ENCODE peak calls at places on chromosome 5, in six cellular contexts. One of them, this sample, is unnamed.

GRCh38 chr5:9903806-9904205 is 273.7 kb upstream of the TAS2R1 start:
- DNase-seq in neural progenitor cell: no peak
- DNase-seq in astrocyte: peak; percentile 68
- DNase-seq in mesendoderm: no peak
- DNase-seq in fibroblast of lung: peak; percentile 71
- DNase-seq in Karpas-422: no peak
- DNase-seq in this sample: no peak

GRCh38 chr5:79886940-79887339 is 104.1 kb downstream of the MTX3 start:
- DNase-seq in neural progenitor cell: no peak
- DNase-seq in astrocyte: no peak
- DNase-seq in mesendoderm: no peak
- DNase-seq in fibroblast of lung: no peak
- DNase-seq in Karpas-422: no peak
- DNase-seq in this sample: no peak

GRCh38 chr5:141597394-141597793 is 21.4 kb downstream of the DIAPH1 start:
- DNase-seq in neural progenitor cell: no peak
- DNase-seq in astrocyte: no peak
- DNase-seq in mesendoderm: no peak
- DNase-seq in fibroblast of lung: no peak
- DNase-seq in Karpas-422: no peak
- DNase-seq in this sample: no peak

GRCh38 chr5:79562351-79563246 is 48.7 kb upstream of the HOMER1 start:
- DNase-seq in neural progenitor cell: no peak
- DNase-seq in astrocyte: peak; percentile 29
- DNase-seq in mesendoderm: peak; percentile 45
- DNase-seq in fibroblast of lung: peak; percentile 53
- DNase-seq in Karpas-422: no peak
- DNase-seq in this sample: no peak

GRCh38 chr5:65086234-65086886 is 317.6 kb downstream of the CWC27 start:
- DNase-seq in neural progenitor cell: no peak
- DNase-seq in astrocyte: no peak
- DNase-seq in mesendoderm: no peak
- DNase-seq in fibroblast of lung: peak; percentile 61
- DNase-seq in Karpas-422: no peak
- DNase-seq in this sample: no peak

GRCh38 chr5:149422429-149423286 is 43.6 kb upstream of the IL17B start:
- DNase-seq in neural progenitor cell: peak; percentile 52
- DNase-seq in astrocyte: peak; percentile 82
- DNase-seq in mesendoderm: peak; percentile 83
- DNase-seq in fibroblast of lung: peak; percentile 88
- DNase-seq in Karpas-422: no peak
- DNase-seq in this sample: peak; percentile 91

GRCh38 chr5:122219767-122220166 is 90.4 kb downstream of the ZNF474 start:
- DNase-seq in neural progenitor cell: no peak
- DNase-seq in astrocyte: no peak
- DNase-seq in mesendoderm: no peak
- DNase-seq in fibroblast of lung: no peak
- DNase-seq in Karpas-422: no peak
- DNase-seq in this sample: no peak

GRCh38 chr5:66820630-66821207 is 224.5 kb downstream of the MAST4 start:
- DNase-seq in neural progenitor cell: no peak
- DNase-seq in astrocyte: no peak
- DNase-seq in mesendoderm: no peak
- DNase-seq in fibroblast of lung: no peak
- DNase-seq in Karpas-422: no peak
- DNase-seq in this sample: no peak

GRCh38 chr5:16970826-16971225 is 34.7 kb upstream of the MYO10 start:
- DNase-seq in neural progenitor cell: no peak
- DNase-seq in astrocyte: peak; percentile 34
- DNase-seq in mesendoderm: no peak
- DNase-seq in fibroblast of lung: peak; percentile 53
- DNase-seq in Karpas-422: no peak
- DNase-seq in this sample: no peak

GRCh38 chr5:54895816-54896341 is 89.5 kb downstream of the ESM1 start:
- DNase-seq in neural progenitor cell: peak; percentile 58
- DNase-seq in astrocyte: peak; percentile 51
- DNase-seq in mesendoderm: peak; percentile 73
- DNase-seq in fibroblast of lung: peak; percentile 65
- DNase-seq in Karpas-422: peak; percentile 45
- DNase-seq in this sample: no peak

GRCh38 chr5:54861212-54861894 is 124.0 kb downstream of the ESM1 start:
- DNase-seq in neural progenitor cell: no peak
- DNase-seq in astrocyte: peak; percentile 80
- DNase-seq in mesendoderm: no peak
- DNase-seq in fibroblast of lung: peak; percentile 84
- DNase-seq in Karpas-422: no peak
- DNase-seq in this sample: no peak

GRCh38 chr5:181133610-181134231 is 2.8 kb upstream of the OR2V1 start:
- DNase-seq in neural progenitor cell: no peak
- DNase-seq in astrocyte: peak; percentile 41
- DNase-seq in mesendoderm: no peak
- DNase-seq in fibroblast of lung: peak; percentile 60
- DNase-seq in Karpas-422: no peak
- DNase-seq in this sample: peak; percentile 84

GRCh38 chr5:136425914-136426313 is 60.6 kb upstream of the TRPC7 start:
- DNase-seq in neural progenitor cell: no peak
- DNase-seq in astrocyte: no peak
- DNase-seq in mesendoderm: no peak
- DNase-seq in fibroblast of lung: no peak
- DNase-seq in Karpas-422: no peak
- DNase-seq in this sample: no peak

GRCh38 chr5:483434-484184 is 40.6 kb downstream of the EXOC3 start:
- DNase-seq in neural progenitor cell: no peak
- DNase-seq in astrocyte: no peak
- DNase-seq in mesendoderm: no peak
- DNase-seq in fibroblast of lung: no peak
- DNase-seq in Karpas-422: no peak
- DNase-seq in this sample: no peak
- H3K4me1 ChIP-seq in neural progenitor cell: no peaks in the 10 kb centered on the region
- H3K4me1 ChIP-seq in astrocyte: no peaks in the 10 kb centered on the region
- H3K4me1 ChIP-seq in mesendoderm: no peaks in the 10 kb centered on the region
- H3K4me1 ChIP-seq in fibroblast of lung: no peaks in the 10 kb centered on the region
- H3K4me1 ChIP-seq in Karpas-422: peaks cover 24% of the 10 kb centered on the region
- H3K4me1 ChIP-seq in this sample: no peaks in the 10 kb centered on the region

GRCh38 chr5:134195666-134196065 is 18.9 kb upstream of the SKP1 start:
- DNase-seq in neural progenitor cell: no peak
- DNase-seq in astrocyte: no peak
- DNase-seq in mesendoderm: no peak
- DNase-seq in fibroblast of lung: no peak
- DNase-seq in Karpas-422: no peak
- DNase-seq in this sample: no peak
- H3K9ac ChIP-seq in neural progenitor cell: no peak overlapping the region
- H3K9ac ChIP-seq in astrocyte: no peak overlapping the region
- H3K9ac ChIP-seq in mesendoderm: no peak overlapping the region
- H3K9ac ChIP-seq in fibroblast of lung: no peak overlapping the region
- H3K9ac ChIP-seq in Karpas-422: no peak overlapping the region
- H3K9ac ChIP-seq in this sample: no peak overlapping the region

GRCh38 chr5:14696851-14697250 is 32.3 kb downstream of the OTULIN start:
- DNase-seq in neural progenitor cell: no peak
- DNase-seq in astrocyte: no peak
- DNase-seq in mesendoderm: no peak
- DNase-seq in fibroblast of lung: no peak
- DNase-seq in Karpas-422: no peak
- DNase-seq in this sample: no peak

GRCh38 chr5:14698495-14698894 is 34.0 kb downstream of the OTULIN start:
- DNase-seq in neural progenitor cell: no peak
- DNase-seq in astrocyte: no peak
- DNase-seq in mesendoderm: no peak
- DNase-seq in fibroblast of lung: no peak
- DNase-seq in Karpas-422: no peak
- DNase-seq in this sample: no peak

GRCh38 chr5:14693070-14693469 is 28.6 kb downstream of the OTULIN start:
- DNase-seq in neural progenitor cell: no peak
- DNase-seq in astrocyte: no peak
- DNase-seq in mesendoderm: no peak
- DNase-seq in fibroblast of lung: no peak
- DNase-seq in Karpas-422: no peak
- DNase-seq in this sample: no peak

GRCh38 chr5:14695152-14695551 is 30.6 kb downstream of the OTULIN start:
- DNase-seq in neural progenitor cell: no peak
- DNase-seq in astrocyte: no peak
- DNase-seq in mesendoderm: peak; percentile 34
- DNase-seq in fibroblast of lung: no peak
- DNase-seq in Karpas-422: no peak
- DNase-seq in this sample: no peak

GRCh38 chr5:14696057-14696456 is 31.5 kb downstream of the OTULIN start:
- DNase-seq in neural progenitor cell: no peak
- DNase-seq in astrocyte: no peak
- DNase-seq in mesendoderm: peak; percentile 86
- DNase-seq in fibroblast of lung: no peak
- DNase-seq in Karpas-422: no peak
- DNase-seq in this sample: no peak
- H3K27ac ChIP-seq in neural progenitor cell: no peak overlapping the region
- H3K27ac ChIP-seq in astrocyte: no peak overlapping the region
- H3K27ac ChIP-seq in mesendoderm: no peak overlapping the region
- H3K27ac ChIP-seq in fibroblast of lung: no peak overlapping the region
- H3K27ac ChIP-seq in Karpas-422: no peak overlapping the region
- H3K27ac ChIP-seq in this sample: no peak overlapping the region

GRCh38 chr5:139180850-139181785 is 17.1 kb downstream of the SIL1 start:
- DNase-seq in neural progenitor cell: no peak
- DNase-seq in astrocyte: peak; percentile 53
- DNase-seq in mesendoderm: no peak
- DNase-seq in fibroblast of lung: peak; percentile 66
- DNase-seq in Karpas-422: no peak
- DNase-seq in this sample: no peak

GRCh38 chr5:139178948-139179347 is 19.2 kb downstream of the SIL1 start:
- DNase-seq in neural progenitor cell: peak; percentile 49
- DNase-seq in astrocyte: peak; percentile 50
- DNase-seq in mesendoderm: peak; percentile 84
- DNase-seq in fibroblast of lung: peak; percentile 60
- DNase-seq in Karpas-422: no peak
- DNase-seq in this sample: no peak

GRCh38 chr5:139177809-139178581 is 20.2 kb downstream of the SIL1 start:
- DNase-seq in neural progenitor cell: no peak
- DNase-seq in astrocyte: no peak
- DNase-seq in mesendoderm: no peak
- DNase-seq in fibroblast of lung: no peak
- DNase-seq in Karpas-422: peak; percentile 51
- DNase-seq in this sample: no peak

GRCh38 chr5:139181835-139182452 is 16.2 kb downstream of the SIL1 start:
- DNase-seq in neural progenitor cell: no peak
- DNase-seq in astrocyte: peak; percentile 61
- DNase-seq in mesendoderm: no peak
- DNase-seq in fibroblast of lung: peak; percentile 67
- DNase-seq in Karpas-422: peak; percentile 38
- DNase-seq in this sample: no peak

GRCh38 chr5:139178582-139178917 is 19.6 kb downstream of the SIL1 start:
- DNase-seq in neural progenitor cell: no peak
- DNase-seq in astrocyte: no peak
- DNase-seq in mesendoderm: no peak
- DNase-seq in fibroblast of lung: no peak
- DNase-seq in Karpas-422: no peak
- DNase-seq in this sample: no peak
- H3K4me1 ChIP-seq in neural progenitor cell: peaks cover 30% of the 10 kb centered on the region
- H3K4me1 ChIP-seq in astrocyte: peaks cover 13% of the 10 kb centered on the region
- H3K4me1 ChIP-seq in mesendoderm: no peaks in the 10 kb centered on the region
- H3K4me1 ChIP-seq in fibroblast of lung: peaks cover 9% of the 10 kb centered on the region
- H3K4me1 ChIP-seq in Karpas-422: peaks cover 44% of the 10 kb centered on the region
- H3K4me1 ChIP-seq in this sample: peaks cover 29% of the 10 kb centered on the region

GRCh38 chr5:12662545-12663314 is 758.5 kb upstream of the CTNND2 start:
- DNase-seq in neural progenitor cell: no peak
- DNase-seq in astrocyte: no peak
- DNase-seq in mesendoderm: no peak
- DNase-seq in fibroblast of lung: no peak
- DNase-seq in Karpas-422: no peak
- DNase-seq in this sample: no peak
- H3K9ac ChIP-seq in neural progenitor cell: no peak overlapping the region
- H3K9ac ChIP-seq in astrocyte: no peak overlapping the region
- H3K9ac ChIP-seq in mesendoderm: no peak overlapping the region
- H3K9ac ChIP-seq in fibroblast of lung: no peak overlapping the region
- H3K9ac ChIP-seq in Karpas-422: no peak overlapping the region
- H3K9ac ChIP-seq in this sample: no peak overlapping the region

GRCh38 chr5:1387059-1387755 is 42.3 kb upstream of the CLPTM1L start:
- DNase-seq in neural progenitor cell: no peak
- DNase-seq in astrocyte: no peak
- DNase-seq in mesendoderm: no peak
- DNase-seq in fibroblast of lung: no peak
- DNase-seq in Karpas-422: no peak
- DNase-seq in this sample: peak; percentile 69
- H3K27ac ChIP-seq in neural progenitor cell: no peak overlapping the region
- H3K27ac ChIP-seq in astrocyte: no peak overlapping the region
- H3K27ac ChIP-seq in mesendoderm: no peak overlapping the region
- H3K27ac ChIP-seq in fibroblast of lung: no peak overlapping the region
- H3K27ac ChIP-seq in Karpas-422: no peak overlapping the region
- H3K27ac ChIP-seq in this sample: no peak overlapping the region

DNA sequence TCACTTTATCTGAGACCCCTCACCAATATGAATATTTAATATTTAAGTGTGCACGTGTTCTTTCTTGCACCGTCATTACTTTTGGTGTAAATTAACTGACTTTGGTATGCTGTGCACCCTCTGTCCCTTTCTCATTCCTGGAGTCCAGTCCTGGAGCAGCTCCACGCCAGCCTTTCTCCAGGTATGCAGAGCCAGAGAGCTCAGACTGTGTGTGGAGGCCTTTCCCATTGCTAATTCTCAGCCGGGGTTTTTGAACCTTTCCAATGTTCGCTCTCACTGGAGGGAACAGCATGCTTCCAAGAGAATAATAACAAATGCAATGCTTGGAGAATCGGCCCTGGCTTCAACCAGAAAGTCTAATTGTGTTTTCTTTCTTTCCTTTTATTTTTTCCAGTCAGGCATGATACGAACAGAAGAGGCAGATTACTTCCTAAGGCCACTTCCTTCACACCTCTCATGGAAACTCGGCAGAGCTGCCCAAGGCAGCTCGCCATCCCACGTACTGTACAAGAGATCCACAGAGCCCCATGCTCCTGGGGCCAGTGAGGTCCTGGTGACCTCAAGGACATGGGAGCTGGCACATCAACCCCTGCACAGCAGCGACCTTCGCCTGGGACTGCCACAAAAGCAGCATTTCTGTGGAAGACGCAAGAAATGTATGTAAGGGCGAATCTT is 41.7 kb downstream of the ADAMTS16 start:
- DNase-seq in neural progenitor cell: peak; percentile 64
- DNase-seq in astrocyte: no peak
- DNase-seq in mesendoderm: peak; percentile 35
- DNase-seq in fibroblast of lung: no peak
- DNase-seq in Karpas-422: no peak
- DNase-seq in this sample: no peak
- H3K4me1 ChIP-seq in neural progenitor cell: peaks cover 49% of the 10 kb centered on the region
- H3K4me1 ChIP-seq in astrocyte: peaks cover 48% of the 10 kb centered on the region
- H3K4me1 ChIP-seq in mesendoderm: peaks cover 14% of the 10 kb centered on the region
- H3K4me1 ChIP-seq in fibroblast of lung: no peaks in the 10 kb centered on the region
- H3K4me1 ChIP-seq in Karpas-422: no peaks in the 10 kb centered on the region
- H3K4me1 ChIP-seq in this sample: peaks cover 17% of the 10 kb centered on the region

This sample was measured in kidney.